ENCODE peak calls at places on chromosomes 6 and 20, in six cellular contexts. One of them, this sample, is unnamed.

GRCh38 chr6:151641028-151641427 is 147.2 kb downstream of the CCDC170 start:
- DNase-seq in HS-27A: no peak
- DNase-seq in WTC11: no peak
- DNase-seq in left cardiac atrium: no peak
- DNase-seq in activated T-cell treated with anti-CD3 and anti-CD28 coated beads, Interleukin-2, amount 50 U/mL, for 4 hours: no peak
- DNase-seq in osteocyte: no peak
- DNase-seq in this sample: no peak

GRCh38 chr6:136866872-136867416 is 44.6 kb downstream of the PEX7 start:
- DNase-seq in HS-27A: no peak
- DNase-seq in WTC11: no peak
- DNase-seq in left cardiac atrium: no peak
- DNase-seq in activated T-cell treated with anti-CD3 and anti-CD28 coated beads, Interleukin-2, amount 50 U/mL, for 4 hours: no peak
- DNase-seq in osteocyte: no peak
- DNase-seq in this sample: no peak

GRCh38 chr6:113315879-113316278 is 541.3 kb upstream of the MARCKS start:
- DNase-seq in HS-27A: no peak
- DNase-seq in WTC11: no peak
- DNase-seq in left cardiac atrium: no peak
- DNase-seq in activated T-cell treated with anti-CD3 and anti-CD28 coated beads, Interleukin-2, amount 50 U/mL, for 4 hours: no peak
- DNase-seq in osteocyte: no peak
- DNase-seq in this sample: no peak

GRCh38 chr20:63968928-63969760 is 586 bp downstream of the ZNF512B start:
- DNase-seq in HS-27A: no peak
- DNase-seq in WTC11: no peak
- DNase-seq in left cardiac atrium: peak
- DNase-seq in activated T-cell treated with anti-CD3 and anti-CD28 coated beads, Interleukin-2, amount 50 U/mL, for 4 hours: no peak
- DNase-seq in osteocyte: no peak
- DNase-seq in this sample: no peak

GRCh38 chr6:116412270-116412669 is 41.5 kb downstream of the DSE start:
- DNase-seq in HS-27A: no peak
- DNase-seq in WTC11: no peak
- DNase-seq in left cardiac atrium: peak
- DNase-seq in activated T-cell treated with anti-CD3 and anti-CD28 coated beads, Interleukin-2, amount 50 U/mL, for 4 hours: no peak
- DNase-seq in osteocyte: no peak
- DNase-seq in this sample: no peak

GRCh38 chr20:24502184-24502583 is 32.8 kb downstream of the SYNDIG1 start:
- DNase-seq in HS-27A: no peak
- DNase-seq in WTC11: no peak
- DNase-seq in left cardiac atrium: peak
- DNase-seq in activated T-cell treated with anti-CD3 and anti-CD28 coated beads, Interleukin-2, amount 50 U/mL, for 4 hours: no peak
- DNase-seq in osteocyte: peak
- DNase-seq in this sample: no peak

GRCh38 chr6:32799168-32799567 is 17.6 kb downstream of the HLA-DOB start:
- DNase-seq in HS-27A: no peak
- DNase-seq in WTC11: no peak
- DNase-seq in left cardiac atrium: no peak
- DNase-seq in activated T-cell treated with anti-CD3 and anti-CD28 coated beads, Interleukin-2, amount 50 U/mL, for 4 hours: no peak
- DNase-seq in osteocyte: no peak
- DNase-seq in this sample: no peak

GRCh38 chr6:109434456-109434855 is 6.0 kb downstream of the PPIL6 start:
- DNase-seq in HS-27A: no peak
- DNase-seq in WTC11: no peak
- DNase-seq in left cardiac atrium: no peak
- DNase-seq in activated T-cell treated with anti-CD3 and anti-CD28 coated beads, Interleukin-2, amount 50 U/mL, for 4 hours: no peak
- DNase-seq in osteocyte: no peak
- DNase-seq in this sample: no peak

GRCh38 chr6:26233608-26234420 is 131.2 kb upstream of the BTN3A2 start:
- DNase-seq in HS-27A: no peak
- DNase-seq in WTC11: no peak
- DNase-seq in left cardiac atrium: no peak
- DNase-seq in activated T-cell treated with anti-CD3 and anti-CD28 coated beads, Interleukin-2, amount 50 U/mL, for 4 hours: peak
- DNase-seq in osteocyte: no peak
- DNase-seq in this sample: peak

GRCh38 chr20:46331612-46332361 is 23.5 kb upstream of the CDH22 start:
- DNase-seq in HS-27A: no peak
- DNase-seq in WTC11: no peak
- DNase-seq in left cardiac atrium: no peak
- DNase-seq in activated T-cell treated with anti-CD3 and anti-CD28 coated beads, Interleukin-2, amount 50 U/mL, for 4 hours: no peak
- DNase-seq in osteocyte: no peak
- DNase-seq in this sample: no peak

GRCh38 chr6:99066041-99066440 is 118.3 kb upstream of the FBXL4 start:
- DNase-seq in HS-27A: no peak
- DNase-seq in WTC11: no peak
- DNase-seq in left cardiac atrium: no peak
- DNase-seq in activated T-cell treated with anti-CD3 and anti-CD28 coated beads, Interleukin-2, amount 50 U/mL, for 4 hours: no peak
- DNase-seq in osteocyte: no peak
- DNase-seq in this sample: no peak

GRCh38 chr6:150271501-150272263 is 97.1 kb upstream of the IYD start:
- DNase-seq in HS-27A: no peak
- DNase-seq in WTC11: no peak
- DNase-seq in left cardiac atrium: no peak
- DNase-seq in activated T-cell treated with anti-CD3 and anti-CD28 coated beads, Interleukin-2, amount 50 U/mL, for 4 hours: no peak
- DNase-seq in osteocyte: no peak
- DNase-seq in this sample: no peak

GRCh38 chr6:113908801-113909200 is 51.7 kb downstream of the MARCKS start:
- DNase-seq in HS-27A: no peak
- DNase-seq in WTC11: no peak
- DNase-seq in left cardiac atrium: no peak
- DNase-seq in activated T-cell treated with anti-CD3 and anti-CD28 coated beads, Interleukin-2, amount 50 U/mL, for 4 hours: no peak
- DNase-seq in osteocyte: no peak
- DNase-seq in this sample: no peak

GRCh38 chr6:29827579-29828470 is at the start of gene HLA-G:
- DNase-seq in HS-27A: no peak
- DNase-seq in WTC11: peak
- DNase-seq in left cardiac atrium: peak
- DNase-seq in activated T-cell treated with anti-CD3 and anti-CD28 coated beads, Interleukin-2, amount 50 U/mL, for 4 hours: no peak
- DNase-seq in osteocyte: no peak
- DNase-seq in this sample: no peak

GRCh38 chr6:112927641-112928040 is 580.5 kb downstream of the RFPL4B start:
- DNase-seq in HS-27A: no peak
- DNase-seq in WTC11: no peak
- DNase-seq in left cardiac atrium: no peak
- DNase-seq in activated T-cell treated with anti-CD3 and anti-CD28 coated beads, Interleukin-2, amount 50 U/mL, for 4 hours: no peak
- DNase-seq in osteocyte: no peak
- DNase-seq in this sample: no peak

GRCh38 chr6:150308812-150309475 is 59.9 kb upstream of the IYD start:
- DNase-seq in HS-27A: no peak
- DNase-seq in WTC11: no peak
- DNase-seq in left cardiac atrium: no peak
- DNase-seq in activated T-cell treated with anti-CD3 and anti-CD28 coated beads, Interleukin-2, amount 50 U/mL, for 4 hours: no peak
- DNase-seq in osteocyte: no peak
- DNase-seq in this sample: no peak

GRCh38 chr6:25041676-25042598 is 106.2 kb upstream of the RIPOR2 start:
- DNase-seq in HS-27A: no peak
- DNase-seq in WTC11: no peak
- DNase-seq in left cardiac atrium: no peak
- DNase-seq in activated T-cell treated with anti-CD3 and anti-CD28 coated beads, Interleukin-2, amount 50 U/mL, for 4 hours: peak
- DNase-seq in osteocyte: no peak
- DNase-seq in this sample: peak

GRCh38 chr6:5173862-5174643 is 86.7 kb downstream of the LYRM4 start:
- DNase-seq in HS-27A: no peak
- DNase-seq in WTC11: no peak
- DNase-seq in left cardiac atrium: no peak
- DNase-seq in activated T-cell treated with anti-CD3 and anti-CD28 coated beads, Interleukin-2, amount 50 U/mL, for 4 hours: no peak
- DNase-seq in osteocyte: no peak
- DNase-seq in this sample: peak

GRCh38 chr6:169839029-169839481 is 87.6 kb downstream of the ERMARD start:
- DNase-seq in HS-27A: no peak
- DNase-seq in WTC11: no peak
- DNase-seq in left cardiac atrium: peak
- DNase-seq in activated T-cell treated with anti-CD3 and anti-CD28 coated beads, Interleukin-2, amount 50 U/mL, for 4 hours: no peak
- DNase-seq in osteocyte: no peak
- DNase-seq in this sample: no peak

GRCh38 chr6:26349964-26350857 is 14.8 kb upstream of the BTN3A2 start:
- DNase-seq in HS-27A: no peak
- DNase-seq in WTC11: no peak
- DNase-seq in left cardiac atrium: no peak
- DNase-seq in activated T-cell treated with anti-CD3 and anti-CD28 coated beads, Interleukin-2, amount 50 U/mL, for 4 hours: no peak
- DNase-seq in osteocyte: no peak
- DNase-seq in this sample: no peak

GRCh38 chr6:17156112-17156921 is 54.5 kb downstream of the STMND1 start:
- DNase-seq in HS-27A: peak
- DNase-seq in WTC11: peak
- DNase-seq in left cardiac atrium: peak
- DNase-seq in activated T-cell treated with anti-CD3 and anti-CD28 coated beads, Interleukin-2, amount 50 U/mL, for 4 hours: peak
- DNase-seq in osteocyte: no peak
- DNase-seq in this sample: peak

GRCh38 chr6:155887431-155887830 is 431.8 kb upstream of the NOX3 start:
- DNase-seq in HS-27A: no peak
- DNase-seq in WTC11: no peak
- DNase-seq in left cardiac atrium: no peak
- DNase-seq in activated T-cell treated with anti-CD3 and anti-CD28 coated beads, Interleukin-2, amount 50 U/mL, for 4 hours: no peak
- DNase-seq in osteocyte: no peak
- DNase-seq in this sample: no peak

GRCh38 chr6:121223212-121223611 is 111.1 kb downstream of the TBC1D32 start:
- DNase-seq in HS-27A: no peak
- DNase-seq in WTC11: no peak
- DNase-seq in left cardiac atrium: no peak
- DNase-seq in activated T-cell treated with anti-CD3 and anti-CD28 coated beads, Interleukin-2, amount 50 U/mL, for 4 hours: no peak
- DNase-seq in osteocyte: no peak
- DNase-seq in this sample: no peak

GRCh38 chr20:3616250-3616649 is 46.9 kb downstream of the GFRA4 start:
- DNase-seq in HS-27A: no peak
- DNase-seq in WTC11: peak
- DNase-seq in left cardiac atrium: no peak
- DNase-seq in activated T-cell treated with anti-CD3 and anti-CD28 coated beads, Interleukin-2, amount 50 U/mL, for 4 hours: no peak
- DNase-seq in osteocyte: no peak
- DNase-seq in this sample: no peak

GRCh38 chr6:28107506-28107905 is 16.9 kb upstream of the ZSCAN16 start:
- DNase-seq in HS-27A: no peak
- DNase-seq in WTC11: no peak
- DNase-seq in left cardiac atrium: no peak
- DNase-seq in activated T-cell treated with anti-CD3 and anti-CD28 coated beads, Interleukin-2, amount 50 U/mL, for 4 hours: no peak
- DNase-seq in osteocyte: no peak
- DNase-seq in this sample: no peak

GRCh38 chr20:40008177-40008576 is 680.9 kb downstream of the MAFB start:
- DNase-seq in HS-27A: no peak
- DNase-seq in WTC11: no peak
- DNase-seq in left cardiac atrium: no peak
- DNase-seq in activated T-cell treated with anti-CD3 and anti-CD28 coated beads, Interleukin-2, amount 50 U/mL, for 4 hours: no peak
- DNase-seq in osteocyte: no peak
- DNase-seq in this sample: no peak

GRCh38 chr6:93177918-93178317 is 241.4 kb downstream of the EPHA7 start:
- DNase-seq in HS-27A: no peak
- DNase-seq in WTC11: no peak
- DNase-seq in left cardiac atrium: no peak
- DNase-seq in activated T-cell treated with anti-CD3 and anti-CD28 coated beads, Interleukin-2, amount 50 U/mL, for 4 hours: no peak
- DNase-seq in osteocyte: no peak
- DNase-seq in this sample: no peak

GRCh38 chr6:142938510-142938909 is 6.5 kb downstream of the HIVEP2 start:
- DNase-seq in HS-27A: no peak
- DNase-seq in WTC11: no peak
- DNase-seq in left cardiac atrium: no peak
- DNase-seq in activated T-cell treated with anti-CD3 and anti-CD28 coated beads, Interleukin-2, amount 50 U/mL, for 4 hours: no peak
- DNase-seq in osteocyte: no peak
- DNase-seq in this sample: no peak

GRCh38 chr6:138653435-138653834 is 120.1 kb upstream of the CCDC28A start:
- DNase-seq in HS-27A: no peak
- DNase-seq in WTC11: no peak
- DNase-seq in left cardiac atrium: no peak
- DNase-seq in activated T-cell treated with anti-CD3 and anti-CD28 coated beads, Interleukin-2, amount 50 U/mL, for 4 hours: no peak
- DNase-seq in osteocyte: no peak
- DNase-seq in this sample: no peak

GRCh38 chr6:99912657-99913056 is 81.4 kb downstream of the MCHR2 start:
- DNase-seq in HS-27A: no peak
- DNase-seq in WTC11: no peak
- DNase-seq in left cardiac atrium: no peak
- DNase-seq in activated T-cell treated with anti-CD3 and anti-CD28 coated beads, Interleukin-2, amount 50 U/mL, for 4 hours: no peak
- DNase-seq in osteocyte: no peak
- DNase-seq in this sample: no peak

GRCh38 chr20:24987873-24988835 is 4.4 kb downstream of the APMAP start:
- DNase-seq in HS-27A: no peak
- DNase-seq in WTC11: no peak
- DNase-seq in left cardiac atrium: peak
- DNase-seq in activated T-cell treated with anti-CD3 and anti-CD28 coated beads, Interleukin-2, amount 50 U/mL, for 4 hours: no peak
- DNase-seq in osteocyte: peak
- DNase-seq in this sample: no peak

GRCh38 chr6:115891111-115891669 is 169.5 kb downstream of the FRK start:
- DNase-seq in HS-27A: peak
- DNase-seq in WTC11: no peak
- DNase-seq in left cardiac atrium: no peak
- DNase-seq in activated T-cell treated with anti-CD3 and anti-CD28 coated beads, Interleukin-2, amount 50 U/mL, for 4 hours: no peak
- DNase-seq in osteocyte: no peak
- DNase-seq in this sample: no peak

GRCh38 chr6:54040545-54040944 is 70.7 kb upstream of the MLIP start:
- DNase-seq in HS-27A: no peak
- DNase-seq in WTC11: no peak
- DNase-seq in left cardiac atrium: no peak
- DNase-seq in activated T-cell treated with anti-CD3 and anti-CD28 coated beads, Interleukin-2, amount 50 U/mL, for 4 hours: no peak
- DNase-seq in osteocyte: no peak
- DNase-seq in this sample: no peak